ENCODE peak calls at places on chromosome 11, in five cellular contexts. X is activated CD4-positive, alpha-beta T cell treated with anti-CD3 and anti-CD28 coated beads for 4 hours; T is neuronal stem cell; C is GF-D8; L is GM13976. W is an unnamed sample.

GRCh38 chr11:8097062-8097814 is 16.2 kb downstream of the TUB start:
- DNase-seq in L (no peak), T (no peak), X (no peak), C (no peak), W (no peak)

GRCh38 chr11:64289011-64289564 is 2.0 kb upstream of the KCNK4 start:
- DNase-seq in X (no peak), T (no peak), L (no peak), C (no peak), W (no peak)

GRCh38 chr11:119664063-119664572 is 64.9 kb downstream of the NECTIN1 start:
- DNase-seq in T (no peak), C (no peak), L (no peak), X (no peak), W (no peak)

GRCh38 chr11:27777013-27777412 is 76.8 kb upstream of the BDNF start:
- DNase-seq in C (no peak), L (no peak), T (no peak), X (no peak), W (no peak)

GRCh38 chr11:113493205-113493604 is 18.0 kb upstream of the DRD2 start:
- DNase-seq in L (no peak), T (no peak), C (peak; percentile 31), X (no peak), W (no peak)

GRCh38 chr11:86722041-86722440 is 49.6 kb upstream of the ME3 start:
- DNase-seq in X (no peak), L (no peak), C (no peak), T (no peak), W (no peak)

GRCh38 chr11:58629857-58630256 is 7.4 kb downstream of the CNTF start:
- DNase-seq in T (no peak), C (peak; percentile 19), X (peak; percentile 9), L (peak; percentile 60), W (no peak)

GRCh38 chr11:115631609-115632008 is 127.4 kb upstream of the CADM1 start:
- DNase-seq in T (no peak), L (no peak), X (no peak), C (no peak), W (no peak)

GRCh38 chr11:75492181-75492820 is 33.4 kb downstream of the GDPD5 start:
- DNase-seq in X (peak; percentile 68), C (no peak), L (peak; percentile 69), T (no peak), W (no peak)

GRCh38 chr11:67179892-67180490 is 60.9 kb downstream of the KDM2A start:
- DNase-seq in L (no peak), C (no peak), T (no peak), X (no peak), W (no peak)

GRCh38 chr11:45384711-45385241 is 98.6 kb upstream of the SYT13 start:
- DNase-seq in C (no peak), T (peak; percentile 15), X (no peak), L (no peak), W (peak; percentile 34)

W was measured in neural crest cell.